ENCODE peak calls at places on chromosomes 5 and 9, in nine cellular contexts. One of them, this sample, is unnamed.

GRCh38 chr5:116576043-116576713 is 1.6 kb upstream of the SEMA6A start:
- DNase-seq in A549: peak; percentile 67
- DNase-seq in AG09309: peak; percentile 2
- DNase-seq in AG04449: no peak
- DNase-seq in AG04450: no peak
- DNase-seq in suprapubic skin: no peak
- DNase-seq in epithelial cell of esophagus: peak; percentile 77
- DNase-seq in AG10803: peak; percentile 17
- DNase-seq in astrocyte of the spinal cord: peak; percentile 67
- DNase-seq in this sample: peak; percentile 76

GRCh38 chr9:77764894-77765780 is 117.0 kb upstream of the GNA14 start:
- DNase-seq in suprapubic skin: no peak
- DNase-seq in AG09309: peak; percentile 39
- DNase-seq in A549: no peak
- DNase-seq in AG04450: peak; percentile 50
- DNase-seq in AG04449: peak; percentile 44
- DNase-seq in AG10803: peak; percentile 77
- DNase-seq in epithelial cell of esophagus: peak; percentile 59
- DNase-seq in astrocyte of the spinal cord: peak; percentile 75
- DNase-seq in this sample: peak; percentile 84

GRCh38 chr5:62791059-62791458 is 212.4 kb downstream of the LRRC70 start:
- DNase-seq in AG04449: no peak
- DNase-seq in AG09309: no peak
- DNase-seq in suprapubic skin: no peak
- DNase-seq in AG10803: no peak
- DNase-seq in astrocyte of the spinal cord: peak; percentile 4
- DNase-seq in epithelial cell of esophagus: peak; percentile 12
- DNase-seq in AG04450: no peak
- DNase-seq in A549: no peak
- DNase-seq in this sample: peak; percentile 32

GRCh38 chr5:10779592-10779991 is 18.6 kb upstream of the DAP start:
- DNase-seq in AG04450: no peak
- DNase-seq in AG10803: no peak
- DNase-seq in epithelial cell of esophagus: no peak
- DNase-seq in suprapubic skin: no peak
- DNase-seq in A549: no peak
- DNase-seq in AG09309: no peak
- DNase-seq in AG04449: no peak
- DNase-seq in astrocyte of the spinal cord: no peak
- DNase-seq in this sample: no peak

GRCh38 chr5:154446183-154447073 is 631 bp downstream of the SAP30L start:
- DNase-seq in astrocyte of the spinal cord: peak; percentile 71
- DNase-seq in suprapubic skin: peak; percentile 84
- DNase-seq in epithelial cell of esophagus: peak; percentile 63
- DNase-seq in A549: peak; percentile 46
- DNase-seq in AG10803: peak; percentile 50
- DNase-seq in AG09309: no peak
- DNase-seq in AG04449: no peak
- DNase-seq in AG04450: no peak
- DNase-seq in this sample: peak; percentile 73

GRCh38 chr9:74526215-74526614 is 29.1 kb downstream of the RORB start:
- DNase-seq in AG04449: no peak
- DNase-seq in AG10803: no peak
- DNase-seq in AG04450: no peak
- DNase-seq in A549: no peak
- DNase-seq in astrocyte of the spinal cord: no peak
- DNase-seq in suprapubic skin: no peak
- DNase-seq in AG09309: no peak
- DNase-seq in epithelial cell of esophagus: no peak
- DNase-seq in this sample: no peak

GRCh38 chr9:89899476-89900047 is 294.8 kb downstream of the GADD45G start:
- DNase-seq in epithelial cell of esophagus: no peak
- DNase-seq in astrocyte of the spinal cord: no peak
- DNase-seq in suprapubic skin: no peak
- DNase-seq in A549: no peak
- DNase-seq in AG09309: no peak
- DNase-seq in AG10803: no peak
- DNase-seq in AG04449: no peak
- DNase-seq in AG04450: no peak
- DNase-seq in this sample: no peak

GRCh38 chr5:160749682-160750081 is 102.3 kb downstream of the ATP10B start:
- DNase-seq in astrocyte of the spinal cord: no peak
- DNase-seq in A549: no peak
- DNase-seq in AG04449: no peak
- DNase-seq in AG04450: no peak
- DNase-seq in AG10803: no peak
- DNase-seq in epithelial cell of esophagus: no peak
- DNase-seq in AG09309: no peak
- DNase-seq in suprapubic skin: no peak
- DNase-seq in this sample: no peak

GRCh38 chr5:154534457-154535050 is 56.5 kb upstream of the HAND1 start:
- DNase-seq in AG04449: no peak
- DNase-seq in AG04450: no peak
- DNase-seq in AG10803: no peak
- DNase-seq in A549: no peak
- DNase-seq in suprapubic skin: no peak
- DNase-seq in AG09309: no peak
- DNase-seq in epithelial cell of esophagus: no peak
- DNase-seq in astrocyte of the spinal cord: no peak
- DNase-seq in this sample: no peak

GRCh38 chr9:93134018-93134739 is at the start of gene NINJ1:
- DNase-seq in AG09309: no peak
- DNase-seq in A549: peak; percentile 90
- DNase-seq in astrocyte of the spinal cord: peak; percentile 75
- DNase-seq in epithelial cell of esophagus: peak; percentile 80
- DNase-seq in suprapubic skin: no peak
- DNase-seq in AG04450: no peak
- DNase-seq in AG04449: no peak
- DNase-seq in AG10803: peak; percentile 55
- DNase-seq in this sample: peak; percentile 72

GRCh38 chr5:104635216-104635615 is 1072.6 kb upstream of the NUDT12 start:
- DNase-seq in AG04449: no peak
- DNase-seq in AG04450: no peak
- DNase-seq in AG09309: no peak
- DNase-seq in AG10803: no peak
- DNase-seq in A549: no peak
- DNase-seq in epithelial cell of esophagus: no peak
- DNase-seq in astrocyte of the spinal cord: peak; percentile 65
- DNase-seq in suprapubic skin: no peak
- DNase-seq in this sample: peak; percentile 21

GRCh38 chr5:170436335-170436734 is 47.2 kb upstream of the KCNMB1 start:
- DNase-seq in AG04449: no peak
- DNase-seq in A549: no peak
- DNase-seq in suprapubic skin: no peak
- DNase-seq in AG09309: no peak
- DNase-seq in astrocyte of the spinal cord: no peak
- DNase-seq in epithelial cell of esophagus: no peak
- DNase-seq in AG10803: no peak
- DNase-seq in AG04450: no peak
- DNase-seq in this sample: no peak

GRCh38 chr5:69414885-69415583 is at the start of gene MARVELD2:
- DNase-seq in AG10803: peak; percentile 39
- DNase-seq in astrocyte of the spinal cord: peak; percentile 47
- DNase-seq in A549: peak; percentile 85
- DNase-seq in suprapubic skin: peak; percentile 85
- DNase-seq in epithelial cell of esophagus: peak; percentile 94
- DNase-seq in AG04449: no peak
- DNase-seq in AG09309: no peak
- DNase-seq in AG04450: no peak
- DNase-seq in this sample: peak; percentile 50

GRCh38 chr9:89177021-89177400 is 1.6 kb downstream of the SHC3 start:
- DNase-seq in astrocyte of the spinal cord: peak; percentile 73
- DNase-seq in A549: no peak
- DNase-seq in AG04449: no peak
- DNase-seq in AG10803: peak; percentile 36
- DNase-seq in epithelial cell of esophagus: no peak
- DNase-seq in AG09309: no peak
- DNase-seq in AG04450: no peak
- DNase-seq in suprapubic skin: no peak
- DNase-seq in this sample: peak; percentile 69

GRCh38 chr5:3024976-3025375 is 273.5 kb upstream of the IRX2 start:
- DNase-seq in AG10803: no peak
- DNase-seq in AG04450: no peak
- DNase-seq in epithelial cell of esophagus: no peak
- DNase-seq in astrocyte of the spinal cord: no peak
- DNase-seq in A549: no peak
- DNase-seq in suprapubic skin: peak; percentile 68
- DNase-seq in AG09309: no peak
- DNase-seq in AG04449: no peak
- DNase-seq in this sample: no peak

GRCh38 chr9:89701221-89701798 is 96.5 kb downstream of the GADD45G start:
- DNase-seq in AG04449: no peak
- DNase-seq in A549: no peak
- DNase-seq in AG09309: no peak
- DNase-seq in astrocyte of the spinal cord: no peak
- DNase-seq in epithelial cell of esophagus: no peak
- DNase-seq in AG04450: no peak
- DNase-seq in suprapubic skin: peak; percentile 68
- DNase-seq in AG10803: no peak
- DNase-seq in this sample: no peak

GRCh38 chr9:36150529-36151305 is 14.2 kb downstream of the GLIPR2 start:
- DNase-seq in epithelial cell of esophagus: peak; percentile 41
- DNase-seq in AG04449: no peak
- DNase-seq in AG04450: no peak
- DNase-seq in suprapubic skin: no peak
- DNase-seq in A549: no peak
- DNase-seq in astrocyte of the spinal cord: no peak
- DNase-seq in AG10803: peak; percentile 48
- DNase-seq in AG09309: no peak
- DNase-seq in this sample: peak; percentile 43

GRCh38 chr9:34995288-34996060 is 5.9 kb downstream of the DNAJB5 start:
- DNase-seq in AG04449: no peak
- DNase-seq in AG04450: no peak
- DNase-seq in astrocyte of the spinal cord: peak; percentile 8
- DNase-seq in A549: no peak
- DNase-seq in AG09309: peak; percentile 67
- DNase-seq in AG10803: peak; percentile 84
- DNase-seq in suprapubic skin: no peak
- DNase-seq in epithelial cell of esophagus: peak; percentile 95
- DNase-seq in this sample: peak; percentile 90

GRCh38 chr5:126878624-126879023 is 101.7 kb downstream of the LMNB1 start:
- DNase-seq in suprapubic skin: no peak
- DNase-seq in AG04449: no peak
- DNase-seq in epithelial cell of esophagus: no peak
- DNase-seq in AG09309: no peak
- DNase-seq in A549: no peak
- DNase-seq in AG10803: no peak
- DNase-seq in astrocyte of the spinal cord: no peak
- DNase-seq in AG04450: no peak
- DNase-seq in this sample: no peak
- TF ChIP-seq CTCF in suprapubic skin: no peak
- TF ChIP-seq CTCF in AG04449: no peak
- TF ChIP-seq CTCF in epithelial cell of esophagus: no peak
- TF ChIP-seq CTCF in AG09309: no peak
- TF ChIP-seq CTCF in A549: no peak
- TF ChIP-seq CTCF in AG10803: no peak
- TF ChIP-seq CTCF in astrocyte of the spinal cord: no peak
- TF ChIP-seq CTCF in AG04450: no peak
- TF ChIP-seq CTCF in this sample: no peak

DNA sequence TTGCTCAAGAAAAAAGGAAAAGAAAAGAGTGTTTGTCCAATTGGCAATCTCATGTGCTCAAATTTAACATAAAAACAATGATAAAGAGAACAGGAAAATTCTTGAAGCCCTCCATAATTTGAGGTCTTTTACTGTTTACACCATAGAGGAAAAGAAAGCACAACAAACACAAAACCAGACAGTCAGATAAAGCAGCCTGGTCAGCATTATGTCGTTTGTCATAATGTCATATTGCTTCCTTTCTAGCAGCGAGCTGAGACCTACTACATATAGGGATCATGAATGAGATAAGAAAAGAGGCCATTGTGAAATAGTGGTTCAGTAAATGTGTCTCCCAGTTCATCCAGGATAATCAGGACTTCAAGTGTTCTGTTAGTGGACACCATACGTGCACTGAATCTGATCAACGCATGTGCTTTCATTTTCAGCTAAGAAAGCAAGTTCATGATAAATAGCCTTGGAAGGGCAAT is 64.7 kb upstream of the SELENOP start:
- DNase-seq in AG10803: no peak
- DNase-seq in suprapubic skin: no peak
- DNase-seq in AG04449: no peak
- DNase-seq in epithelial cell of esophagus: no peak
- DNase-seq in astrocyte of the spinal cord: no peak
- DNase-seq in A549: no peak
- DNase-seq in AG09309: no peak
- DNase-seq in AG04450: no peak
- DNase-seq in this sample: peak; percentile 13
- H3K4me3 ChIP-seq in AG10803: peak overlapping the region; percentile 10
- H3K4me3 ChIP-seq in suprapubic skin: no peak overlapping the region
- H3K4me3 ChIP-seq in AG04449: no peak overlapping the region
- H3K4me3 ChIP-seq in epithelial cell of esophagus: no peak overlapping the region
- H3K4me3 ChIP-seq in astrocyte of the spinal cord: no peak overlapping the region
- H3K4me3 ChIP-seq in A549: no peak overlapping the region
- H3K4me3 ChIP-seq in AG09309: no peak overlapping the region
- H3K4me3 ChIP-seq in AG04450: no peak overlapping the region
- H3K4me3 ChIP-seq in this sample: no peak overlapping the region

GRCh38 chr5:54066433-54066832 is 243.9 kb downstream of the ARL15 start:
- DNase-seq in epithelial cell of esophagus: no peak
- DNase-seq in AG09309: no peak
- DNase-seq in A549: no peak
- DNase-seq in AG04449: no peak
- DNase-seq in AG10803: no peak
- DNase-seq in AG04450: no peak
- DNase-seq in astrocyte of the spinal cord: no peak
- DNase-seq in suprapubic skin: no peak
- DNase-seq in this sample: no peak
- TF ChIP-seq CTCF in epithelial cell of esophagus: no peak
- TF ChIP-seq CTCF in AG09309: no peak
- TF ChIP-seq CTCF in A549: peak; percentile 40
- TF ChIP-seq CTCF in AG04449: no peak
- TF ChIP-seq CTCF in AG10803: no peak
- TF ChIP-seq CTCF in AG04450: no peak
- TF ChIP-seq CTCF in astrocyte of the spinal cord: no peak
- TF ChIP-seq CTCF in suprapubic skin: no peak
- TF ChIP-seq CTCF in this sample: no peak

DNA sequence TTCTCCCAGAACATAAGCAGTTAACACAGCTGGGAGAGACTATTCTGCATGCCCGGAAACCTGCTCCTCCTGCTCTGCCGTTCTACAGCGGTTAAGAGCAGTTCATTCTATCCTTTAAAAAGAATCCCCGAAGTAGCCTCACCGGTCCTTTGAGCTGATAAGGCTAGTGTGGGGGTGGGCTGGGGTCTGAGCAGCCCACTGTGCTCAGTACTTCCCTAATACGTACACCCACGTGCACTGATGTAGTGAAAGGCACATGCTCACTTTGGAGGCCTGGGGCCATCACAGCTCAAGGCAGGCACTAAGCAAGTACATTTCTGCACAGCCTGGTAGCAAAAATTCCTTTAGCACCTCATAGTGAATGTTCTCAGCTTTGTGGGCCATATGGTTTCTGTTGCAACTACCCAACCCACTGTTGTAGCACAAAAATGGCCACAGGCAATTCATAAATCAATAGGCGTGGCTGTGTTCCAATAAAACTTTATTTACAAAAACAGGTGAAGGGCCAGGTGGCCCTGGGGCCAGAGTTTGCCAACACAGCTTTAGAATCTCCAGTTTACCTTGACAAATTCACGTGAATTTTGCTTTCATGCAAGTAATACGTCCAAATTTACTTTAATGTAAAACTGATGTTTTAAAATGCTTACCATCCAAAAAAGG is 136.4 kb downstream of the ZNF354C start:
- DNase-seq in epithelial cell of esophagus: no peak
- DNase-seq in suprapubic skin: no peak
- DNase-seq in AG10803: peak; percentile 39
- DNase-seq in AG04449: no peak
- DNase-seq in AG09309: no peak
- DNase-seq in A549: no peak
- DNase-seq in AG04450: no peak
- DNase-seq in astrocyte of the spinal cord: no peak
- DNase-seq in this sample: no peak
- H3K4me3 ChIP-seq in epithelial cell of esophagus: no peak overlapping the region
- H3K4me3 ChIP-seq in suprapubic skin: no peak overlapping the region
- H3K4me3 ChIP-seq in AG10803: no peak overlapping the region
- H3K4me3 ChIP-seq in AG04449: no peak overlapping the region
- H3K4me3 ChIP-seq in AG09309: no peak overlapping the region
- H3K4me3 ChIP-seq in A549: no peak overlapping the region
- H3K4me3 ChIP-seq in AG04450: no peak overlapping the region
- H3K4me3 ChIP-seq in astrocyte of the spinal cord: no peak overlapping the region
- H3K4me3 ChIP-seq in this sample: no peak overlapping the region